ENCODE peak calls at places on chromosomes 16 and 17, in nine cellular contexts. K, E, H, M, T, J, N, B and A are unnamed samples.

GRCh38 chr17:8163978-8164814 is 1.4 kb upstream of the VAMP2 start:
- DNase-seq in N (peak; percentile 87), H (peak; percentile 53), J (peak; percentile 55), B (peak; percentile 75), E (no peak), K (peak; percentile 34), M (no peak), T (no peak), A (no peak)

GRCh38 chr17:32161506-32162365 is 19.4 kb downstream of the RHOT1 start:
- DNase-seq in M (no peak), K (no peak), N (no peak), E (no peak), B (no peak), H (no peak), J (no peak), T (peak; percentile 67), A (peak; percentile 54)

GRCh38 chr16:30482366-30482765 is 9.8 kb downstream of the ITGAL start:
- DNase-seq in H (no peak), E (no peak), B (peak; percentile 51), T (no peak), N (no peak), M (no peak), K (no peak), J (no peak), A (no peak)

GRCh38 chr16:12833939-12834338 is 30.3 kb upstream of the CPPED1 start:
- DNase-seq in M (no peak), H (no peak), T (no peak), K (no peak), N (no peak), J (no peak), B (peak; percentile 17), E (no peak), A (no peak)

GRCh38 chr17:2055494-2056220 is 754 bp downstream of the HIC1 start:
- DNase-seq in J (no peak), H (peak; percentile 81), M (no peak), K (no peak), B (peak; percentile 86), N (peak; percentile 73), T (no peak), E (no peak), A (no peak)

GRCh38 chr16:70018254-70018653 is 67.1 kb downstream of the CLEC18A start:
- DNase-seq in B (peak; percentile 38), H (peak; percentile 15), M (peak; percentile 9), K (peak; percentile 68), J (no peak), T (no peak), N (peak; percentile 23), E (no peak), A (no peak)

GRCh38 chr17:50866950-50867855 is 1.0 kb upstream of the TOB1 start:
- DNase-seq in K (peak; percentile 94), M (peak; percentile 87), E (peak; percentile 95), B (peak; percentile 85), J (peak; percentile 96), N (peak; percentile 96), T (peak; percentile 83), H (peak; percentile 95), A (peak; percentile 73)

GRCh38 chr17:77824780-77825280 is 133.7 kb upstream of the TNRC6C start:
- DNase-seq in K (no peak), B (no peak), J (no peak), T (no peak), E (no peak), N (no peak), M (no peak), H (no peak), A (no peak)

GRCh38 chr17:57708401-57708800 is 36.7 kb downstream of the CCDC182 start:
- DNase-seq in T (no peak), J (no peak), H (no peak), M (no peak), N (no peak), B (no peak), E (no peak), K (no peak), A (peak; percentile 24)

GRCh38 chr16:56559109-56559508 is 5.8 kb upstream of the MT4 start:
- DNase-seq in E (no peak), M (no peak), J (no peak), B (no peak), H (no peak), T (no peak), N (no peak), K (no peak), A (no peak)

GRCh38 chr16:23494188-23494587 is 16.1 kb downstream of the GGA2 start:
- DNase-seq in J (no peak), B (no peak), H (no peak), T (no peak), M (no peak), K (no peak), E (no peak), N (no peak), A (no peak)

GRCh38 chr16:23498863-23499262 is 11.4 kb downstream of the GGA2 start:
- DNase-seq in K (no peak), T (no peak), H (no peak), N (no peak), E (no peak), B (no peak), M (no peak), J (no peak), A (no peak)

GRCh38 chr16:23497543-23497868 is 12.8 kb downstream of the GGA2 start:
- DNase-seq in M (no peak), J (no peak), H (no peak), B (no peak), K (no peak), E (no peak), N (no peak), T (no peak), A (no peak)

GRCh38 chr16:23499801-23500200 is 10.5 kb downstream of the GGA2 start:
- DNase-seq in K (no peak), E (no peak), J (no peak), M (no peak), H (no peak), N (no peak), T (no peak), B (peak; percentile 85), A (no peak)

DNA sequence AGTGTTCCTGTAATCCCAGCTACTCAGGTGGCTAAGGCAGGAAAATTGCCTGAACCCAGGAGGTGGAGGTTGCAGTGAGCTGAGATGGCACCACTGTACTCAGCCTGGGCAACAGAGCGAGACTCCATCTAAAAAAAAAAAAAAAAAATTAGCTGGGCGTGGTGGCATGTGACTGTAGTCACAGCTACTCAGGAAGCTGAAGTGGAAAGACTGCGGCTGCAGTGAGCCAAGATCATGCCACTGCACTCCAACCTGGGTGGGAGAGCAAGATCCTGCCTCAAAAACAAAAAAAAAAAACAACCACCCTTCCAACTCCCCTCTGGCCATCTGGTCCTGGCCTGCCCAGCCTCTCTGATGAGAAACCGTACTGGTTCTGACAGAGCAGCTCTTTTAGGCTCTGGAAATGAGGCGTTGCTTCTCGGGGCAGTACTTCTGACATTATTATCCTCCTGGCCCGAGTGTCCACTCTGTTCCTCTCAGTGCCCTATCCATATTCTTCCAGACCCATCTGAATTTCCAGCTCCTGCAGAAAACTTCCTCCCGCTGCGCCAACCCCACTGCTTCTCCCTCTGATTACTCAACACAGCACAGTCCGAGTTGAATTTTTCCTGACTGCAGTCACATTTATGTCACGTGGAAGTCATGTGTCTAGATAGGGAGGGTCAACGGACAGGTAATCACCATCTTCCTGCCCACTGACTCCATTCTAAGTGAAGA is 13.3 kb downstream of the GGA2 start:
- DNase-seq in H (no peak), J (no peak), K (no peak), B (no peak), M (no peak), T (peak; percentile 21), N (no peak), E (no peak), A (no peak)
- H3K4me3 ChIP-seq in H (no peak overlapping the region), J (no peak overlapping the region), K (no peak overlapping the region), B (no peak overlapping the region), M (no peak overlapping the region), T (no peak overlapping the region), N (no peak overlapping the region), E (no peak overlapping the region), A (no peak overlapping the region)

GRCh38 chr17:81026266-81027036 is 8.5 kb upstream of the BAIAP2 start:
- DNase-seq in K (no peak), N (no peak), H (no peak), E (no peak), M (no peak), B (peak; percentile 32), J (no peak), T (no peak), A (no peak)

GRCh38 chr17:81025756-81026155 is 9.2 kb upstream of the BAIAP2 start:
- DNase-seq in M (no peak), N (no peak), B (peak; percentile 54), K (no peak), H (no peak), E (no peak), J (no peak), T (no peak), A (no peak)

GRCh38 chr17:81027038-81027437 is 7.9 kb upstream of the BAIAP2 start:
- DNase-seq in H (no peak), J (no peak), B (peak; percentile 47), K (no peak), M (no peak), N (no peak), T (no peak), E (no peak), A (no peak)

GRCh38 chr17:81027591-81028505 is 7.1 kb upstream of the BAIAP2 start:
- DNase-seq in J (no peak), E (no peak), B (peak; percentile 61), T (no peak), K (no peak), M (no peak), H (no peak), N (no peak), A (no peak)

DNA sequence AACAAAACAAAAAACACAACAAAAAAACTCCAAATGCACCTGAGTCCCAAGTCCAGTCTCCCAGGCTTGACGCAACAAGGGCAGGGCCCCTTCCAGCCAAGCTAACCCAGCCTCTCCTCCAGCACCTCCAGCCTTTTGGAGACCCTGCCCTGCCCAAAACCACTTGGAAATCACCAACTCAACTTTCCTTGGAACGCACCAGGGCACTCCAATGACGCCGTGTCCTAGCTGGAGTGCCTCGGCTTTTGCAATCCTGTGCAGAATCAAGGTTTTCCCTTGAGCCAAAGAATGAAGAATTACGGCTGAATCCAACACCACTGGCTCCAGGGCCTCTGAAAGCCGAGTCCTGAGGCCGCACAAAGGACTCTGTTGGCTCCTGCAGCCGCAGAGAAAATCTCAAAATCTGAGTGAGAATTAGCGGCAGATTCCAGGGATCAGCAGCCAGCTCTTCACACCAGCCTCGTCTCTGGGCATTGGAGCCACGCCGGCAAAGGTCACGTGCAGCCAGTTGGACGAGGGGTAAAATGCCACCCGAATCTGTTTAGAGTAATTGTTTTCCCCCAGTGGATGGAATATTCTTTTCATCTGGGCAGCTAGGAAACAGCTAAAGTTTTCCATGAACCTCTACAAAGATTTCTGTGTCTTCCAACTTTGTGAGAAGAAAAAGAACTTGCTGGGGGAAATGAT is 9.7 kb upstream of the BAIAP2 start:
- DNase-seq in K (no peak), N (no peak), J (no peak), H (no peak), E (no peak), T (no peak), B (peak; percentile 32), M (no peak), A (no peak)
- H3K4me3 ChIP-seq in K (no peak overlapping the region), N (no peak overlapping the region), J (no peak overlapping the region), H (no peak overlapping the region), E (no peak overlapping the region), T (no peak overlapping the region), B (no peak overlapping the region), M (no peak overlapping the region), A (no peak overlapping the region)

GRCh38 chr16:66947302-66948033 is 12.2 kb downstream of the CES2 start:
- DNase-seq in J (peak; percentile 89), T (peak; percentile 52), B (peak; percentile 92), K (peak; percentile 85), E (peak; percentile 64), N (peak; percentile 73), M (peak; percentile 78), H (peak; percentile 89), A (no peak)
- H3K4me3 ChIP-seq in J (peak overlapping the region; percentile 49), T (peak overlapping the region; percentile 44), B (no peak overlapping the region), K (peak overlapping the region; percentile 18), E (no peak overlapping the region), N (peak overlapping the region; percentile 18), M (peak overlapping the region; percentile 35), H (peak overlapping the region; percentile 74), A (peak overlapping the region; percentile 50)

GRCh38 chr17:40178021-40178601 is 841 bp downstream of the RAPGEFL1 start:
- DNase-seq in H (no peak), N (no peak), J (no peak), M (no peak), B (peak; percentile 86), K (peak; percentile 39), T (no peak), E (no peak), A (no peak)
- H3K4me3 ChIP-seq in H (no peak overlapping the region), N (no peak overlapping the region), J (peak overlapping the region; percentile 60), M (peak overlapping the region; percentile 42), B (peak overlapping the region; percentile 67), K (peak overlapping the region; percentile 41), T (no peak overlapping the region), E (no peak overlapping the region), A (peak overlapping the region; percentile 51)